ENCODE peak calls at places on chromosomes 6 and 20, in four cellular contexts. R, S, V and I are unnamed samples.

GRCh38 chr20:33005132-33005566 is 916 bp upstream of the SUN5 start:
- DNase-seq in R (peak), S (peak), V (no peak), I (no peak)

GRCh38 chr6:54515013-54515412 is 206.8 kb downstream of the TINAG start:
- DNase-seq in R (no peak), S (no peak), V (no peak), I (no peak)

GRCh38 chr6:44067760-44068139 is 59.5 kb downstream of the MRPL14 start:
- DNase-seq in R (no peak), S (no peak), V (no peak), I (no peak)

GRCh38 chr20:62368629-62369507 is 1.8 kb upstream of the LAMA5 start:
- DNase-seq in R (peak), S (no peak), V (peak), I (peak)

GRCh38 chr6:83198486-83199172 is 5.5 kb downstream of the RWDD2A start:
- DNase-seq in R (no peak), S (no peak), V (no peak), I (no peak)

GRCh38 chr20:3532089-3532615 is 61.3 kb downstream of the ATRN start:
- DNase-seq in R (no peak), S (no peak), V (no peak), I (no peak)

GRCh38 chr6:133958782-133959181 is 5.8 kb downstream of the TBPL1 start:
- DNase-seq in R (no peak), S (no peak), V (no peak), I (no peak)

GRCh38 chr20:56348306-56348695 is 10.5 kb upstream of the FAM210B start:
- DNase-seq in R (no peak), S (no peak), V (no peak), I (no peak)

GRCh38 chr6:73388800-73389512 is 5.7 kb upstream of the DDX43 start:
- DNase-seq in R (peak), S (peak), V (peak), I (peak)

GRCh38 chr6:151247510-151247909 is 7.7 kb downstream of the AKAP12 start:
- DNase-seq in R (no peak), S (no peak), V (no peak), I (no peak)

GRCh38 chr20:5153152-5153467 is 26.3 kb downstream of the CDS2 start:
- DNase-seq in R (no peak), S (no peak), V (no peak), I (no peak)

GRCh38 chr6:117451607-117452164 is 25.9 kb upstream of the ROS1 start:
- DNase-seq in R (no peak), S (no peak), V (no peak), I (no peak)

GRCh38 chr6:141580121-141580520 is 552.6 kb upstream of the GJE1 start:
- DNase-seq in R (no peak), S (no peak), V (no peak), I (no peak)

GRCh38 chr20:38109657-38110524 is 55.2 kb downstream of the TGM2 start:
- DNase-seq in R (no peak), S (no peak), V (no peak), I (peak)

GRCh38 chr20:62723351-62723750 is 14.7 kb downstream of the NTSR1 start:
- DNase-seq in R (no peak), S (no peak), V (no peak), I (no peak)

GRCh38 chr6:149225946-149226345 is 91.6 kb upstream of the TAB2 start:
- DNase-seq in R (no peak), S (no peak), V (no peak), I (no peak)

GRCh38 chr6:97901531-97901930 is 618.5 kb upstream of the MMS22L start:
- DNase-seq in R (no peak), S (no peak), V (no peak), I (no peak)

GRCh38 chr6:139256087-139256486 is 35.7 kb downstream of the TXLNB start:
- DNase-seq in R (no peak), S (no peak), V (no peak), I (no peak)

GRCh38 chr6:169568314-169569087 is 133.3 kb downstream of the WDR27 start:
- DNase-seq in R (no peak), S (no peak), V (no peak), I (no peak)

GRCh38 chr6:122389704-122390103 is 9.7 kb upstream of the HSF2 start:
- DNase-seq in R (no peak), S (no peak), V (no peak), I (no peak)

GRCh38 chr6:73898599-73898998 is 202.6 kb downstream of the CD109 start:
- DNase-seq in R (no peak), S (no peak), V (no peak), I (no peak)

GRCh38 chr6:117481926-117482239 is 591 bp upstream of the DCBLD1 start:
- DNase-seq in R (no peak), S (no peak), V (no peak), I (no peak)

GRCh38 chr6:168133186-168133585 is 54.2 kb upstream of the FRMD1 start:
- DNase-seq in R (no peak), S (no peak), V (no peak), I (peak)

GRCh38 chr6:90719321-90720195 is 132.7 kb upstream of the MAP3K7 start:
- DNase-seq in R (no peak), S (no peak), V (no peak), I (no peak)

GRCh38 chr6:166714581-166714980 is 87.5 kb upstream of the RPS6KA2 start:
- DNase-seq in R (no peak), S (no peak), V (no peak), I (no peak)

GRCh38 chr6:4415549-4415948 is 280.2 kb upstream of the ECI2 start:
- DNase-seq in R (no peak), S (no peak), V (no peak), I (no peak)

GRCh38 chr6:150914372-150914771 is 48.9 kb downstream of the MTHFD1L start:
- DNase-seq in R (no peak), S (no peak), V (no peak), I (no peak)

GRCh38 chr6:20182926-20183521 is 29.2 kb downstream of the MBOAT1 start:
- DNase-seq in R (no peak), S (no peak), V (no peak), I (no peak)

GRCh38 chr6:41682966-41683459 is 44.7 kb downstream of the MDFI start:
- DNase-seq in R (no peak), S (no peak), V (no peak), I (no peak)

GRCh38 chr6:41683460-41684310 is 45.4 kb downstream of the MDFI start:
- DNase-seq in R (peak), S (peak), V (peak), I (no peak)

GRCh38 chr6:41685641-41686380 is 47.5 kb downstream of the MDFI start:
- DNase-seq in R (no peak), S (no peak), V (no peak), I (no peak)

GRCh38 chr6:41682497-41682961 is 44.3 kb downstream of the MDFI start:
- DNase-seq in R (no peak), S (no peak), V (no peak), I (no peak)

GRCh38 chr6:41684311-41685182 is 46.3 kb downstream of the MDFI start:
- DNase-seq in R (no peak), S (no peak), V (no peak), I (no peak)
- TF ChIP-seq YY1 in R (no peak), S (no peak), V (no peak), I (no peak)

DNA sequence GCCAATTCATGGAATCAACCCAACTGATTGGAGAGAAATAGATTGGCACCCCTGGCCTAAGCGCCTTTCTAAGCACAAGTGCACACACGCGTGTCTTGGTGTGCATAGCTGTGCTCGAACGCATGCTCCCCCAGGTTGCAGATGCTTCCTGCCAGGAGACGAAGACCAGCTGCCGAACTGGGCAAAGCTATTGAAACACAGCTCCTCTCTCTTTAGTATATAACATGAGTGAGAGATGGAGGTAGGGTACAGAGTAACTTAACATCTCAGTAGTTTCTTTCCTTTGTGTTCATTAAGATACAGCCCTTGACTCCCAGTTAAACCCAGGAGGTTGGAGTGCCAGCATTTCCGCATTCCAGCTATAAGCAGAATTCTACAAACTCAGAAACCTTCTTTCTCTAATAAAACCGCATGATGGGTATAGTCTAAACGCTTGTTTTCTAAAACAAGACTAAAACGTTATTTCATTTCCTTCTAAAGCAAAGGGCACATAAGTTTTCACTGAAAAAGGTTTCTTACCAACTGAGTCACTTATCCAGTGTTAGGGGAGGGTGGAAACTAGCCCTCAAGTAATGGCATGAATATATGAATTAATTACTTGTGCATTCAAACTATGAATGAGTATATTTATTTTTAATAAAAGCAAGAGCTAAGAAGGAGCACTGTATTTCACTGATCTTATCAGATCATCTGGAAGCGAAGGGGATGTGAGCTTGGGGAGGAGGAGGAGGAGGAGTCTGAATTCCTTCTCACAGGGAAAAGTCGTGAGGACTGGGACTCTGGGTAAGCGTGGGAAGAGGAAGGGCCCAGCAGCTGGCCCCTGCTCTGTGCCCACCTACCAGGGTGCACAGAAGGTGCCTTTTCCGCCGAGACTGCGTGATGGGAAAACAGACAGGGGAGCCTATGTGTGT is 179.2 kb downstream of the TMEM242 start:
- DNase-seq in R (no peak), S (no peak), V (peak), I (no peak)
- H3K4me3 ChIP-seq in R (no peak), S (no peak), V (no peak), I (no peak)

DNA sequence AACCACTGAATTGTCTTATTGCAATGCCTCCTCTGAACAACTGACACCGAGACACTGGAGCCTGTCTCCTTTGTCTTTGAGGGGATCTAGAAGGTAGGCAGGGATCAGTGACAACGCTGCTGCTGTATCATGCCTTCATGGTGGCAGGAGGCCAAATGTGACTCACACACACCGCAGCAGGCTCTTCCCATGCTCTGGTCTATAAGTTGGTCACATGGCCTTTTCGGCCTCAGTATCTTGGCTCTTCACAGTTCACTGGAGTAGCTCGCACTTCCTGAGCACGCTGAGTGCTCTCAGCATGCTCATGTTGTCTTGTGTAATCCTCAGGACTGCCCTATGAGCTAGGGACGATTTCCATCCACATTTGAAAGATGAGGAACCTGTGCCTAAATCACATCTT is 167.4 kb upstream of the PCSK2 start:
- DNase-seq in R (no peak), S (no peak), V (no peak), I (no peak)
- TF ChIP-seq YY1 in R (no peak), S (no peak), V (no peak), I (no peak)

DNA sequence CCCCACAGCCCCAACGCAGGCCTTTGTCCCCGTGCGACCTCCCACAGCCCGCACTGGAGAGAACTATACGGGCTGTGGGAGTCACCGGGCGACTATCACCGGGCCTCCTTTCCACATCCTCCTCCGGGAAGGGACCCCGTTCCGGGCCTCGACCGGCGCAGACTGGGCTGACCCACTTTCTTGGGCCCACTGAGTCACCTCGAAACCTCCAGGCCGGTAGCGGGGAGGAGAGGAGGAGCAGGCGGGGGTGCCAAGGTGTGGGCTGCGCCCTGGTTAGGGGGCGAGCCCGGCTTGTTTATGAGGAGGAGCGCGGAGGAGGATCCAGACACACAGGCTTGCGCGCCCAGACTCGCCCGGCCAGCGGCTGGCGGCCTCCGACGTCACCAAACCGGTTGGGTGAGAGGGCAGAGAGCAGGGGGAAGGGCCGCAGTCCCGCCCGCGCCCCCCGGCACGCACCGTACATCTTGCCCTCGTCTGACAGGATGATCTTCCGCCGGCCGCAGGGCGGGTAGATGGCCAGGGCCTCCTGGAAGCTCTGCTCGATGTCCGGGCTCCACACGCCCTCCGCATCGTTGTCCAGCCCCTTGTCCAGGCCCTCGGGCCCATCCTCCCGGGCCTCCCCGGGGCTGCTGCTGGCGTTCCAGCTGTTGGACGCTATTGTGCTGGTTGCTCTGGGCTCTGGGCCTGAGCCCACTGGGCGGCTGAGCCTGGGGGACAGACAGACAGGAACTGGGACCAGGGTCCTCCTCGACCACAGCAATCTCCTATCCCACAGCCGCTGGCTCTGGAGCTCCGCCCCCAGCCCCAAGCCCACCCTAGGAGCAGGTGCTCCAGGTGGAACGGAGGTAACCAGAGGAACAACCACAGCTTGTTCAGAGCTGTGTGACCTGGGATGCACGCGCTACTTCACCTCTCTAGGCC is 10.6 kb downstream of the TEAD3 start:
- DNase-seq in R (no peak), S (no peak), V (peak), I (no peak)
- H3K4me3 ChIP-seq in R (no peak), S (no peak), V (no peak), I (peak)

GRCh38 chr6:159372333-159372732 is 203.1 kb downstream of the FNDC1 start:
- DNase-seq in R (no peak), S (no peak), V (no peak), I (no peak)
- TF ChIP-seq YY1 in R (no peak), S (no peak), V (no peak), I (no peak)

GRCh38 chr6:2861822-2862164 is 20.1 kb upstream of the SERPINB1 start:
- DNase-seq in R (no peak), S (no peak), V (no peak), I (no peak)
- H3K4me3 ChIP-seq in R (no peak), S (no peak), V (no peak), I (no peak)

DNA sequence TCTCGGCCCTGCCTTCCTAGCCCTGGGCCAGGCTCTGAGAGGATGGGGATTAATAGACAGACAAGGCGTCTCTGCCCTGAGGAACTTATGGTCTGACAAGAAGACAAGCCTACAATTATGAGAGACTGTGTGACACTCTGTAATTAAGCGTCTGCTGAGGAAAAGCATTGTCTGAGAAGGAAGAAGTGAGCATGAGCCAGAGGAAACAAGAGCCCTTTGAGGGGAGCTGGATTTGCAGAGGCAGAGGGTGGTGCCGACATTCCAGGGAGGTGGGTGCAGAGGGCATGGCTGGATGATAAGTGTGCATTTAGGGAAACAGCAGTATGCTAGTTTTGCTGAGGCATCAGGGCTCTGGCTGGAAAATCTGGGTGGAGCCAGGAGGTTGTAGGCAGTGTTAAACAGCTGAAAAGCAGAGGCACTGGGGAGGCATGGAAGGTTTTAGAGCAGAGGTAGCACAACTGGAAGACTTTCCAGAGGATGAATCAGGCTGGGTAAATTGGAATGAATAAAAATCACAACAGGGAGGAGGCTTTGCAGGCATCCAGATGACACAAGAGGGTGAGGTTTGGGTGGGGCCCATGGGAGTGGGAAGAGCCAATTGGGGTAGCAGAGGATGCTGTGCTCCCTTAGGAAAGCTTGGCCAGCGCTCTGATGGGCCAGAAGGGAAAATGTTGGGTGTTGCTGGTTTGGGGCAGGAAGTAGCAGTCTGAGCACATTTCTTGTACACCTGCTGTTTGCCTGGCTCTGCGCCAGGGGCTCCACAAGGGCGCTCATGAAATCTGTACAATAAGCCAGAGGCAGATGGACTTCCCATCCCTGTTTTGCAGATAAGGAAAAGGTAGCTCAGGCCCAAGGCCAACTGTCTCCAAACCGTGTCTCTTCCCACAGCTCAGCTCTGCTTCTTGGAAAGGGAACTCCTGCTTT is 74.0 kb upstream of the MYL9 start:
- DNase-seq in R (no peak), S (no peak), V (no peak), I (no peak)
- TF ChIP-seq YY1 in R (no peak), S (no peak), V (no peak), I (no peak)